ENCODE peak calls at places on chromosome 5, in nine cellular contexts. One of them, this sample, is unnamed.

GRCh38 chr5:160169326-160169725 is 50.1 kb upstream of the PWWP2A start:
- DNase-seq in mesendoderm: no peak
- DNase-seq in A549: no peak
- DNase-seq in HEK293T: no peak
- DNase-seq in activated B cell treated with CpG ODN at 0.5 μM for 24 hours: no peak
- DNase-seq in left lung: no peak
- DNase-seq in suprapubic skin: no peak
- DNase-seq in kidney tubule cell: peak
- DNase-seq in uterus: peak
- DNase-seq in this sample: no peak

GRCh38 chr5:151497391-151498002 is 50.1 kb downstream of the SLC36A1 start:
- DNase-seq in kidney tubule cell: no peak
- DNase-seq in mesendoderm: no peak
- DNase-seq in activated B cell treated with CpG ODN at 0.5 μM for 24 hours: no peak
- DNase-seq in A549: no peak
- DNase-seq in uterus: no peak
- DNase-seq in HEK293T: no peak
- DNase-seq in suprapubic skin: no peak
- DNase-seq in left lung: no peak
- DNase-seq in this sample: no peak

GRCh38 chr5:6721442-6721841 is 8.2 kb downstream of the TENT4A start:
- DNase-seq in HEK293T: no peak
- DNase-seq in kidney tubule cell: no peak
- DNase-seq in activated B cell treated with CpG ODN at 0.5 μM for 24 hours: no peak
- DNase-seq in mesendoderm: no peak
- DNase-seq in uterus: no peak
- DNase-seq in left lung: no peak
- DNase-seq in A549: no peak
- DNase-seq in suprapubic skin: no peak
- DNase-seq in this sample: no peak

GRCh38 chr5:53291528-53291927 is 182.0 kb upstream of the MOCS2 start:
- DNase-seq in suprapubic skin: no peak
- DNase-seq in HEK293T: no peak
- DNase-seq in A549: no peak
- DNase-seq in activated B cell treated with CpG ODN at 0.5 μM for 24 hours: no peak
- DNase-seq in uterus: no peak
- DNase-seq in mesendoderm: no peak
- DNase-seq in left lung: no peak
- DNase-seq in kidney tubule cell: no peak
- DNase-seq in this sample: no peak

GRCh38 chr5:81506900-81507588 is 113.1 kb upstream of the ACOT12 start:
- DNase-seq in kidney tubule cell: peak
- DNase-seq in suprapubic skin: no peak
- DNase-seq in A549: peak
- DNase-seq in uterus: peak
- DNase-seq in mesendoderm: peak
- DNase-seq in left lung: no peak
- DNase-seq in activated B cell treated with CpG ODN at 0.5 μM for 24 hours: no peak
- DNase-seq in HEK293T: peak
- DNase-seq in this sample: no peak

GRCh38 chr5:155923784-155924183 is 403.2 kb upstream of the SGCD start:
- DNase-seq in A549: no peak
- DNase-seq in mesendoderm: no peak
- DNase-seq in left lung: no peak
- DNase-seq in uterus: no peak
- DNase-seq in activated B cell treated with CpG ODN at 0.5 μM for 24 hours: no peak
- DNase-seq in kidney tubule cell: no peak
- DNase-seq in suprapubic skin: no peak
- DNase-seq in HEK293T: no peak
- DNase-seq in this sample: no peak

GRCh38 chr5:86526811-86527348 is 90.9 kb upstream of the COX7C start:
- DNase-seq in A549: no peak
- DNase-seq in activated B cell treated with CpG ODN at 0.5 μM for 24 hours: no peak
- DNase-seq in kidney tubule cell: no peak
- DNase-seq in HEK293T: no peak
- DNase-seq in left lung: no peak
- DNase-seq in uterus: no peak
- DNase-seq in suprapubic skin: no peak
- DNase-seq in mesendoderm: no peak
- DNase-seq in this sample: no peak

GRCh38 chr5:103424008-103424407 is 138.6 kb downstream of the NUDT12 start:
- DNase-seq in activated B cell treated with CpG ODN at 0.5 μM for 24 hours: no peak
- DNase-seq in mesendoderm: no peak
- DNase-seq in suprapubic skin: no peak
- DNase-seq in kidney tubule cell: peak
- DNase-seq in left lung: no peak
- DNase-seq in A549: no peak
- DNase-seq in uterus: no peak
- DNase-seq in HEK293T: no peak
- DNase-seq in this sample: no peak

GRCh38 chr5:173581408-173582197 is 34.8 kb downstream of the BOD1 start:
- DNase-seq in activated B cell treated with CpG ODN at 0.5 μM for 24 hours: no peak
- DNase-seq in left lung: peak
- DNase-seq in kidney tubule cell: peak
- DNase-seq in suprapubic skin: no peak
- DNase-seq in A549: peak
- DNase-seq in uterus: no peak
- DNase-seq in HEK293T: peak
- DNase-seq in mesendoderm: peak
- DNase-seq in this sample: no peak

GRCh38 chr5:50702615-50703325 is 36.3 kb downstream of the PARP8 start:
- DNase-seq in mesendoderm: no peak
- DNase-seq in HEK293T: no peak
- DNase-seq in A549: no peak
- DNase-seq in uterus: no peak
- DNase-seq in suprapubic skin: no peak
- DNase-seq in kidney tubule cell: no peak
- DNase-seq in activated B cell treated with CpG ODN at 0.5 μM for 24 hours: no peak
- DNase-seq in left lung: peak
- DNase-seq in this sample: no peak

GRCh38 chr5:135308752-135309151 is 90.3 kb downstream of the MACROH2A1 start:
- DNase-seq in A549: peak
- DNase-seq in mesendoderm: no peak
- DNase-seq in activated B cell treated with CpG ODN at 0.5 μM for 24 hours: no peak
- DNase-seq in kidney tubule cell: peak
- DNase-seq in suprapubic skin: no peak
- DNase-seq in left lung: no peak
- DNase-seq in uterus: no peak
- DNase-seq in HEK293T: no peak
- DNase-seq in this sample: no peak

GRCh38 chr5:150616024-150616470 is 24.4 kb upstream of the SYNPO start:
- DNase-seq in kidney tubule cell: no peak
- DNase-seq in HEK293T: no peak
- DNase-seq in A549: no peak
- DNase-seq in mesendoderm: no peak
- DNase-seq in activated B cell treated with CpG ODN at 0.5 μM for 24 hours: no peak
- DNase-seq in left lung: no peak
- DNase-seq in uterus: peak
- DNase-seq in suprapubic skin: no peak
- DNase-seq in this sample: peak

GRCh38 chr5:141560141-141560540 is 58.7 kb downstream of the DIAPH1 start:
- DNase-seq in HEK293T: no peak
- DNase-seq in kidney tubule cell: peak
- DNase-seq in left lung: no peak
- DNase-seq in suprapubic skin: no peak
- DNase-seq in uterus: peak
- DNase-seq in activated B cell treated with CpG ODN at 0.5 μM for 24 hours: no peak
- DNase-seq in mesendoderm: peak
- DNase-seq in A549: no peak
- DNase-seq in this sample: no peak

GRCh38 chr5:53871772-53872171 is 311.3 kb downstream of the NDUFS4 start:
- DNase-seq in HEK293T: no peak
- DNase-seq in A549: no peak
- DNase-seq in left lung: no peak
- DNase-seq in suprapubic skin: no peak
- DNase-seq in uterus: no peak
- DNase-seq in activated B cell treated with CpG ODN at 0.5 μM for 24 hours: no peak
- DNase-seq in mesendoderm: no peak
- DNase-seq in kidney tubule cell: no peak
- DNase-seq in this sample: no peak

GRCh38 chr5:137743031-137743640 is 7.2 kb upstream of the KLHL3 start:
- DNase-seq in uterus: peak
- DNase-seq in mesendoderm: peak
- DNase-seq in activated B cell treated with CpG ODN at 0.5 μM for 24 hours: no peak
- DNase-seq in A549: peak
- DNase-seq in HEK293T: peak
- DNase-seq in kidney tubule cell: peak
- DNase-seq in suprapubic skin: no peak
- DNase-seq in left lung: no peak
- DNase-seq in this sample: no peak

GRCh38 chr5:24110019-24110615 is 534.7 kb downstream of the CDH10 start:
- DNase-seq in A549: peak
- DNase-seq in suprapubic skin: no peak
- DNase-seq in left lung: no peak
- DNase-seq in kidney tubule cell: peak
- DNase-seq in uterus: no peak
- DNase-seq in activated B cell treated with CpG ODN at 0.5 μM for 24 hours: no peak
- DNase-seq in HEK293T: peak
- DNase-seq in mesendoderm: peak
- DNase-seq in this sample: no peak

GRCh38 chr5:66343370-66344071 is 199.4 kb downstream of the SREK1 start:
- DNase-seq in mesendoderm: no peak
- DNase-seq in A549: no peak
- DNase-seq in HEK293T: no peak
- DNase-seq in kidney tubule cell: no peak
- DNase-seq in suprapubic skin: no peak
- DNase-seq in activated B cell treated with CpG ODN at 0.5 μM for 24 hours: no peak
- DNase-seq in uterus: no peak
- DNase-seq in left lung: no peak
- DNase-seq in this sample: no peak

GRCh38 chr5:127521138-127521770 is 3.8 kb downstream of the PRRC1 start:
- DNase-seq in suprapubic skin: no peak
- DNase-seq in activated B cell treated with CpG ODN at 0.5 μM for 24 hours: no peak
- DNase-seq in uterus: no peak
- DNase-seq in HEK293T: no peak
- DNase-seq in left lung: no peak
- DNase-seq in kidney tubule cell: no peak
- DNase-seq in mesendoderm: no peak
- DNase-seq in A549: no peak
- DNase-seq in this sample: no peak

GRCh38 chr5:172102913-172103629 is 85.0 kb downstream of the STK10 start:
- DNase-seq in A549: peak
- DNase-seq in suprapubic skin: no peak
- DNase-seq in HEK293T: no peak
- DNase-seq in uterus: no peak
- DNase-seq in activated B cell treated with CpG ODN at 0.5 μM for 24 hours: no peak
- DNase-seq in kidney tubule cell: peak
- DNase-seq in mesendoderm: peak
- DNase-seq in left lung: no peak
- DNase-seq in this sample: peak

GRCh38 chr5:31864015-31864414 is 225.1 kb downstream of the PDZD2 start:
- DNase-seq in activated B cell treated with CpG ODN at 0.5 μM for 24 hours: no peak
- DNase-seq in suprapubic skin: no peak
- DNase-seq in A549: no peak
- DNase-seq in left lung: no peak
- DNase-seq in kidney tubule cell: no peak
- DNase-seq in HEK293T: no peak
- DNase-seq in mesendoderm: peak
- DNase-seq in uterus: no peak
- DNase-seq in this sample: no peak

GRCh38 chr5:180082633-180083420 is 11.3 kb upstream of the RNF130 start:
- DNase-seq in activated B cell treated with CpG ODN at 0.5 μM for 24 hours: no peak
- DNase-seq in mesendoderm: peak
- DNase-seq in kidney tubule cell: no peak
- DNase-seq in suprapubic skin: no peak
- DNase-seq in HEK293T: no peak
- DNase-seq in uterus: no peak
- DNase-seq in left lung: no peak
- DNase-seq in A549: no peak
- DNase-seq in this sample: no peak

GRCh38 chr5:93304391-93304790 is 276.6 kb downstream of the NR2F1-AS1 start:
- DNase-seq in left lung: no peak
- DNase-seq in A549: no peak
- DNase-seq in kidney tubule cell: no peak
- DNase-seq in activated B cell treated with CpG ODN at 0.5 μM for 24 hours: no peak
- DNase-seq in HEK293T: no peak
- DNase-seq in uterus: no peak
- DNase-seq in suprapubic skin: no peak
- DNase-seq in mesendoderm: no peak
- DNase-seq in this sample: no peak

GRCh38 chr5:173726848-173727557 is 110.6 kb upstream of the BOD1 start:
- DNase-seq in mesendoderm: no peak
- DNase-seq in suprapubic skin: no peak
- DNase-seq in uterus: no peak
- DNase-seq in A549: no peak
- DNase-seq in activated B cell treated with CpG ODN at 0.5 μM for 24 hours: no peak
- DNase-seq in left lung: no peak
- DNase-seq in kidney tubule cell: peak
- DNase-seq in HEK293T: no peak
- DNase-seq in this sample: no peak

GRCh38 chr5:107005161-107005560 is 665.6 kb downstream of the EFNA5 start:
- DNase-seq in mesendoderm: no peak
- DNase-seq in uterus: no peak
- DNase-seq in kidney tubule cell: no peak
- DNase-seq in A549: no peak
- DNase-seq in activated B cell treated with CpG ODN at 0.5 μM for 24 hours: no peak
- DNase-seq in left lung: no peak
- DNase-seq in HEK293T: no peak
- DNase-seq in suprapubic skin: no peak
- DNase-seq in this sample: no peak

GRCh38 chr5:72159501-72159911 is 52.2 kb downstream of the MAP1B start:
- DNase-seq in mesendoderm: no peak
- DNase-seq in left lung: no peak
- DNase-seq in uterus: no peak
- DNase-seq in HEK293T: no peak
- DNase-seq in kidney tubule cell: no peak
- DNase-seq in activated B cell treated with CpG ODN at 0.5 μM for 24 hours: no peak
- DNase-seq in A549: no peak
- DNase-seq in suprapubic skin: no peak
- DNase-seq in this sample: no peak

This sample was measured in aorta.